ENCODE peak calls at places on chromosome 1, in four cellular contexts. L is COR-L47; F is CD8-positive, alpha-beta T cell; P is ovary. K is an unnamed sample.

GRCh38 chr1:97630968-97631367 is 289.9 kb downstream of the DPYD start:
- DNase-seq in P (peak), L (peak), F (no peak), K (peak)

GRCh38 chr1:15788624-15789301 is 18.7 kb downstream of the UQCRHL start:
- DNase-seq in L (no peak), P (no peak), F (no peak), K (no peak)

GRCh38 chr1:94621392-94621791 is 79.8 kb upstream of the F3 start:
- DNase-seq in P (no peak), F (no peak), L (peak), K (peak)

GRCh38 chr1:154931940-154932487 is 4.5 kb downstream of the PMVK start:
- DNase-seq in P (no peak), L (no peak), F (no peak), K (peak)

GRCh38 chr1:21659099-21659923 is 9.8 kb downstream of the RAP1GAP start:
- DNase-seq in P (peak), F (peak), L (peak), K (peak)

GRCh38 chr1:9835758-9836631 is 12.2 kb upstream of the CLSTN1 start:
- DNase-seq in L (peak), P (peak), F (no peak), K (peak)

GRCh38 chr1:31771891-31772668 is 7.9 kb upstream of the ADGRB2 start:
- DNase-seq in L (no peak), F (no peak), P (no peak), K (no peak)

GRCh38 chr1:3656450-3657095 is 4.3 kb downstream of the TP73 start:
- DNase-seq in L (no peak), P (no peak), F (no peak), K (no peak)

GRCh38 chr1:185731446-185731845 is 2.7 kb upstream of the HMCN1 start:
- DNase-seq in F (no peak), L (no peak), P (no peak), K (no peak)